ENCODE peak calls at places on chromosomes 5 and 9, in five cellular contexts. One of them, this sample, is unnamed.

GRCh38 chr5:157785781-157786180 is 42.3 kb downstream of the LSM11 start:
- DNase-seq in memory B cell: no peak
- DNase-seq in hypothalamus: no peak
- DNase-seq in AG08395: no peak
- DNase-seq in NCI-H774: no peak
- DNase-seq in this sample: no peak

GRCh38 chr5:2163457-2163856 is 280.7 kb upstream of the IRX4 start:
- DNase-seq in NCI-H774: no peak
- DNase-seq in hypothalamus: no peak
- DNase-seq in AG08395: no peak
- DNase-seq in memory B cell: no peak
- DNase-seq in this sample: no peak

GRCh38 chr9:116154976-116155699 is 1.5 kb downstream of the PAPPA start:
- DNase-seq in hypothalamus: no peak
- DNase-seq in memory B cell: no peak
- DNase-seq in NCI-H774: no peak
- DNase-seq in AG08395: no peak
- DNase-seq in this sample: peak; percentile 91

GRCh38 chr5:40355842-40356241 is 323.9 kb upstream of the PTGER4 start:
- DNase-seq in memory B cell: no peak
- DNase-seq in AG08395: no peak
- DNase-seq in NCI-H774: no peak
- DNase-seq in hypothalamus: no peak
- DNase-seq in this sample: no peak

GRCh38 chr9:131188986-131189385 is 63.6 kb downstream of the NUP214 start:
- DNase-seq in memory B cell: no peak
- DNase-seq in hypothalamus: no peak
- DNase-seq in NCI-H774: no peak
- DNase-seq in AG08395: no peak
- DNase-seq in this sample: no peak

GRCh38 chr9:126471084-126471611 is 142.6 kb upstream of the LMX1B start:
- DNase-seq in NCI-H774: no peak
- DNase-seq in hypothalamus: peak; percentile 34
- DNase-seq in memory B cell: peak; percentile 50
- DNase-seq in AG08395: no peak
- DNase-seq in this sample: peak; percentile 73

GRCh38 chr5:116363780-116364179 is 210.8 kb downstream of the SEMA6A start:
- DNase-seq in AG08395: no peak
- DNase-seq in hypothalamus: no peak
- DNase-seq in memory B cell: no peak
- DNase-seq in NCI-H774: no peak
- DNase-seq in this sample: no peak

GRCh38 chr9:19922476-19923118 is 133.8 kb upstream of the SLC24A2 start:
- DNase-seq in NCI-H774: peak; percentile 63
- DNase-seq in hypothalamus: no peak
- DNase-seq in AG08395: peak; percentile 38
- DNase-seq in memory B cell: no peak
- DNase-seq in this sample: peak; percentile 68

GRCh38 chr5:16975950-16976624 is 40.0 kb upstream of the MYO10 start:
- DNase-seq in hypothalamus: no peak
- DNase-seq in NCI-H774: no peak
- DNase-seq in memory B cell: no peak
- DNase-seq in AG08395: no peak
- DNase-seq in this sample: no peak

GRCh38 chr9:129446828-129447550 is 173.9 kb downstream of the C9orf50 start:
- DNase-seq in NCI-H774: peak; percentile 83
- DNase-seq in hypothalamus: peak; percentile 9
- DNase-seq in memory B cell: no peak
- DNase-seq in AG08395: no peak
- DNase-seq in this sample: no peak

GRCh38 chr5:124628721-124629596 is 117.5 kb downstream of the ZNF608 start:
- DNase-seq in memory B cell: no peak
- DNase-seq in AG08395: peak; percentile 98
- DNase-seq in hypothalamus: no peak
- DNase-seq in NCI-H774: no peak
- DNase-seq in this sample: peak; percentile 99

GRCh38 chr9:2966846-2967372 is 123.0 kb upstream of the PUM3 start:
- DNase-seq in memory B cell: no peak
- DNase-seq in AG08395: no peak
- DNase-seq in NCI-H774: no peak
- DNase-seq in hypothalamus: no peak
- DNase-seq in this sample: no peak

GRCh38 chr9:33081128-33081851 is 4.8 kb upstream of the SMU1 start:
- DNase-seq in AG08395: peak; percentile 85
- DNase-seq in NCI-H774: peak; percentile 77
- DNase-seq in memory B cell: peak; percentile 46
- DNase-seq in hypothalamus: no peak
- DNase-seq in this sample: peak; percentile 90

GRCh38 chr9:76729116-76729515 is 35.1 kb upstream of the PCA3 start:
- DNase-seq in AG08395: no peak
- DNase-seq in hypothalamus: no peak
- DNase-seq in memory B cell: no peak
- DNase-seq in NCI-H774: no peak
- DNase-seq in this sample: no peak

GRCh38 chr9:4117835-4118610 is 181.8 kb downstream of the GLIS3 start:
- DNase-seq in AG08395: no peak
- DNase-seq in NCI-H774: no peak
- DNase-seq in memory B cell: peak; percentile 38
- DNase-seq in hypothalamus: no peak
- DNase-seq in this sample: no peak

GRCh38 chr5:42514759-42515158 is 91.5 kb downstream of the GHR start:
- DNase-seq in memory B cell: peak; percentile 20
- DNase-seq in hypothalamus: no peak
- DNase-seq in NCI-H774: no peak
- DNase-seq in AG08395: no peak
- DNase-seq in this sample: no peak

This sample was measured in mesenchymal stem cell.